ENCODE peak calls at places on chromosomes 12 and 14, in six cellular contexts. One of them, this sample, is unnamed.

GRCh38 chr12:94207467-94208432 is 59.4 kb downstream of the PLXNC1 start:
- DNase-seq in A549: no peak
- DNase-seq in ovary: no peak
- DNase-seq in suprapubic skin: no peak
- DNase-seq in upper lobe of left lung: peak; percentile 34
- DNase-seq in GM12878: peak; percentile 89
- DNase-seq in this sample: no peak

GRCh38 chr14:34971381-34971780 is 11.4 kb upstream of the SRP54 start:
- DNase-seq in ovary: no peak
- DNase-seq in A549: no peak
- DNase-seq in GM12878: no peak
- DNase-seq in suprapubic skin: no peak
- DNase-seq in upper lobe of left lung: no peak
- DNase-seq in this sample: no peak

GRCh38 chr12:62873116-62873825 is 61.7 kb downstream of the PPM1H start:
- DNase-seq in ovary: no peak
- DNase-seq in upper lobe of left lung: no peak
- DNase-seq in suprapubic skin: no peak
- DNase-seq in A549: no peak
- DNase-seq in GM12878: no peak
- DNase-seq in this sample: no peak

GRCh38 chr12:117718559-117718958 is 250.2 kb downstream of the KSR2 start:
- DNase-seq in A549: no peak
- DNase-seq in suprapubic skin: no peak
- DNase-seq in ovary: no peak
- DNase-seq in upper lobe of left lung: no peak
- DNase-seq in GM12878: no peak
- DNase-seq in this sample: no peak

GRCh38 chr12:15636060-15636890 is 152.9 kb downstream of the EPS8 start:
- DNase-seq in GM12878: no peak
- DNase-seq in suprapubic skin: no peak
- DNase-seq in upper lobe of left lung: no peak
- DNase-seq in ovary: no peak
- DNase-seq in A549: no peak
- DNase-seq in this sample: no peak

GRCh38 chr14:54894995-54895394 is 7.6 kb downstream of the GCH1 start:
- DNase-seq in ovary: no peak
- DNase-seq in GM12878: no peak
- DNase-seq in upper lobe of left lung: no peak
- DNase-seq in suprapubic skin: no peak
- DNase-seq in A549: no peak
- DNase-seq in this sample: no peak

GRCh38 chr14:39491134-39491541 is 58.9 kb upstream of the FBXO33 start:
- DNase-seq in ovary: no peak
- DNase-seq in upper lobe of left lung: no peak
- DNase-seq in suprapubic skin: no peak
- DNase-seq in A549: peak; percentile 35
- DNase-seq in GM12878: no peak
- DNase-seq in this sample: no peak

GRCh38 chr14:20508367-20508766 is 3.0 kb downstream of the RNASE10 start:
- DNase-seq in A549: no peak
- DNase-seq in ovary: no peak
- DNase-seq in GM12878: no peak
- DNase-seq in upper lobe of left lung: no peak
- DNase-seq in suprapubic skin: no peak
- DNase-seq in this sample: no peak

GRCh38 chr12:67449591-67450052 is 180.5 kb downstream of the CAND1 start:
- DNase-seq in ovary: no peak
- DNase-seq in upper lobe of left lung: no peak
- DNase-seq in GM12878: peak; percentile 82
- DNase-seq in A549: no peak
- DNase-seq in suprapubic skin: no peak
- DNase-seq in this sample: no peak

GRCh38 chr12:128810182-128811127 is 13.3 kb downstream of the SLC15A4 start:
- DNase-seq in A549: no peak
- DNase-seq in GM12878: peak; percentile 92
- DNase-seq in ovary: no peak
- DNase-seq in upper lobe of left lung: no peak
- DNase-seq in suprapubic skin: peak; percentile 82
- DNase-seq in this sample: no peak

GRCh38 chr12:5898874-5899273 is 46.2 kb downstream of the ANO2 start:
- DNase-seq in upper lobe of left lung: no peak
- DNase-seq in GM12878: no peak
- DNase-seq in suprapubic skin: no peak
- DNase-seq in ovary: no peak
- DNase-seq in A549: peak; percentile 33
- DNase-seq in this sample: no peak

GRCh38 chr12:77833329-77833728 is 2.6 kb downstream of the NAV3 start:
- DNase-seq in GM12878: no peak
- DNase-seq in suprapubic skin: no peak
- DNase-seq in ovary: no peak
- DNase-seq in A549: no peak
- DNase-seq in upper lobe of left lung: no peak
- DNase-seq in this sample: no peak

GRCh38 chr12:54420766-54421144 is 1.7 kb upstream of the ITGA5 start:
- DNase-seq in suprapubic skin: no peak
- DNase-seq in ovary: no peak
- DNase-seq in upper lobe of left lung: no peak
- DNase-seq in A549: no peak
- DNase-seq in GM12878: no peak
- DNase-seq in this sample: peak; percentile 61

GRCh38 chr14:73264896-73265720 is 27.8 kb downstream of the PAPLN start:
- DNase-seq in ovary: no peak
- DNase-seq in A549: no peak
- DNase-seq in upper lobe of left lung: no peak
- DNase-seq in suprapubic skin: peak; percentile 74
- DNase-seq in GM12878: no peak
- DNase-seq in this sample: no peak

GRCh38 chr14:58152569-58152857 is 500 bp upstream of the ARMH4 start:
- DNase-seq in A549: no peak
- DNase-seq in upper lobe of left lung: no peak
- DNase-seq in ovary: no peak
- DNase-seq in GM12878: no peak
- DNase-seq in suprapubic skin: no peak
- DNase-seq in this sample: no peak

GRCh38 chr12:79262938-79263337 is 398.4 kb downstream of the SYT1 start:
- DNase-seq in upper lobe of left lung: no peak
- DNase-seq in suprapubic skin: no peak
- DNase-seq in A549: no peak
- DNase-seq in GM12878: no peak
- DNase-seq in ovary: no peak
- DNase-seq in this sample: no peak

GRCh38 chr12:91327889-91328288 is 145.3 kb upstream of the DCN start:
- DNase-seq in suprapubic skin: no peak
- DNase-seq in upper lobe of left lung: no peak
- DNase-seq in A549: no peak
- DNase-seq in GM12878: no peak
- DNase-seq in ovary: no peak
- DNase-seq in this sample: no peak

GRCh38 chr12:132196873-132197390 is 52.7 kb downstream of the NOC4L start:
- DNase-seq in upper lobe of left lung: no peak
- DNase-seq in suprapubic skin: no peak
- DNase-seq in A549: no peak
- DNase-seq in ovary: no peak
- DNase-seq in GM12878: no peak
- DNase-seq in this sample: no peak

DNA sequence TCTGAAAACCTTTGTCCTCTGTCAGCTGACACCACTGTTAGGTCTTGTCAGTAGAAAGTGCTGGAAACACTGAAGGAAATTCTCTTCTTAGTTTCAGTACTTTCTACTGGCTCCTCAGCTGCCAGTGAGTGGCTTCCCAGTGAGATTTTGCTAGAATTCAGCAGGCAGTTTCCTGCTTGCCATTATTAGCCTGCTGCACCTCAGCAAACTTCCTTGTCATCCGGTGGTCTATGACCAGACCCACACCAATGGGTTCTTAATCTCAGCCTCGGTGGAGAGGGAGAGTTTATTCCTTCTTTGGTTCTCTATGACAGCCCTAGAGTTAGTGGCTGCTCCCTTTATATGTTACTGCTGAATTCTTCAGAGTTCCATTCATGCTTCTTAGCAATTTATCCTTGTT is 476.1 kb downstream of the FSCB start:
- DNase-seq in GM12878: no peak
- DNase-seq in suprapubic skin: no peak
- DNase-seq in ovary: no peak
- DNase-seq in A549: no peak
- DNase-seq in upper lobe of left lung: no peak
- DNase-seq in this sample: no peak
- H3K4me1 ChIP-seq in GM12878: no peaks in the 10 kb centered on the region
- H3K4me1 ChIP-seq in suprapubic skin: no peaks in the 10 kb centered on the region
- H3K4me1 ChIP-seq in ovary: no peaks in the 10 kb centered on the region
- H3K4me1 ChIP-seq in A549: no peaks in the 10 kb centered on the region
- H3K4me1 ChIP-seq in upper lobe of left lung: no peaks in the 10 kb centered on the region
- H3K4me1 ChIP-seq in this sample: no peaks in the 10 kb centered on the region

DNA sequence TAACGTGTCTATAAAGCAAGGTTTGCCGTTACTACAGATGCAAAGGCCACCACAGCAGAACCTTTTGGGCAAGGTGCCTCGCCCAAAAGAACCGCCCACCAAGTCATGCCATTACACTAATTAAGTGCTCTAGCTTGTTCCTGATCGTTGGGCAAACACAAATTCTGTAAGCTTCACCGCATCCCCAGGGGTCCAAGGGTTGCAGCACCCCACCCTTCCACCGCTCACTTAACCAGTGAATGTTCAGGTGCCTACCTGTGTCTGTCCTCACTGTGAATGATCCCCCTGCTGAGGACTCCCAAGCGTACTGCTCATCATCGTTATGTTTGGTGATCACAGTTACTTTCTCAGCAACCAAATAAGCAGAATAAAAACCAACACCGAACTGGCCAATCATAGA is 1.3 kb downstream of the HSP90AA1 start:
- DNase-seq in upper lobe of left lung: no peak
- DNase-seq in suprapubic skin: no peak
- DNase-seq in GM12878: no peak
- DNase-seq in ovary: no peak
- DNase-seq in A549: no peak
- DNase-seq in this sample: no peak
- TF ChIP-seq POLR2A in upper lobe of left lung: no peak
- TF ChIP-seq POLR2A in suprapubic skin: no peak
- TF ChIP-seq POLR2A in GM12878: peak; percentile 74
- TF ChIP-seq POLR2A in ovary: no peak
- TF ChIP-seq POLR2A in A549: no peak
- TF ChIP-seq POLR2A in this sample: no peak

DNA sequence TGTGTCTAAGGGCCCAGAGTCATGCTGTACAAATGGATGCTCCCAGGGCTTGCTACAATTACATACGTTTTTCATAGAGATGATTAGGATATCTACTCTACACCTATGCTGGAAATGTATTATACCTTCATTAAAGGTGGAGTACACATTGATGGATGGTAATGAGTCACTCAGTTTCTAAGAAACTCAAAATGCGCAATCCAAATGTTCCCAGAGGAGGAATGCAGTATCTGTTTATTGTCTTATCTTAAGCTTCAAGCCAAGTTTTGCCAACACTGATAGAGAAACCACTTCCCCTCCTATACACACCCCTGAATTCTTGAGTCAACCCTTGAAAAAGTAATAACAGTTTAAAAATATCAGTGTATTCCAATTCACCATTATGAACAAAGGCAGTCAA is 266.6 kb upstream of the FAR2 start:
- DNase-seq in ovary: no peak
- DNase-seq in A549: no peak
- DNase-seq in upper lobe of left lung: no peak
- DNase-seq in suprapubic skin: no peak
- DNase-seq in GM12878: no peak
- DNase-seq in this sample: no peak
- TF ChIP-seq EP300 in ovary: no peak
- TF ChIP-seq EP300 in A549: no peak
- TF ChIP-seq EP300 in upper lobe of left lung: no peak
- TF ChIP-seq EP300 in suprapubic skin: no peak
- TF ChIP-seq EP300 in GM12878: no peak
- TF ChIP-seq EP300 in this sample: no peak

DNA sequence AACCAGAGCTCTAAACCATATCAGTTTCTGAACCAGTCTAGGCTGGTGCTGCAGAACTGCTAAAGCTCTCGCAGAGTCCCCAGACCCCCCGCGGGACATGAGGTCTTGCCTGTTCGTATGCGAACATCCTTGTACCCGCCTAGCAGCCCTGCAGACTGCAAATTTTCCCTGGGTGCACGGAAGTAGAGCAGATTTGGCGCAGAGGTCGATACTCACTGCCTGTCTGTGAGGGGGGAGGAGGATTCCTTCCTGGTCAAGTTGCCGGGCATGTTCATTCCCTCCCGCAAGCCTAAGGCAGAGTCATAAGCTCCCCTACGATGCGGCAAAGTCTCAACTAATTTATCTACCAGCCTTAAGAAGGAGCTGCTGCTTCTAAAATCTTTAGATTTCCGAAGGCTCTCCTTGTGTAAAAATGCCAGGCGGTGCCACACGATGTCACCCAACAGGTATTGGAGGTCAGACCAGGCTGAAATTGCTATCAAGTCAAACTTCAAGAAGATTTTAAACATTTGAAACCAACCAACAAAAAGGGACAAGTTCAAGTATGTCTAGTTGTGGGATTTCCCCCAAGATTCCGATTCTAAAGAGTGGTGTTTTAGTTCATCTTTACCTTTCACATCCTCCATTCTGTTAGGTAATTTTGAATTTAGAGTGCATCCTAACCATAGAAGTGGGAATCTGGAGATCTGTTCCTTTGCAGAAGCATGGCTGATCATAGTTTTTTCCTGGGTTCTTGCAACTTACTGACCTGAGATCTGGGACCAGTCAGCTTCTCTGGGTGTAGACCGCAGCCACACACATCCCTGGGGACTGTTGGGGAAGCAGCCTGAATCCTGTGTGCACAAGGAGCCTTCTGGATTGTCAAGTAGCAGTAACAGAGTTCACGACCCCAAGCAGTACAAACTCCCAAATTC is 1.6 kb upstream of the PAX9 start:
- DNase-seq in ovary: no peak
- DNase-seq in suprapubic skin: no peak
- DNase-seq in A549: no peak
- DNase-seq in GM12878: no peak
- DNase-seq in upper lobe of left lung: no peak
- DNase-seq in this sample: no peak
- H3K4me1 ChIP-seq in ovary: peaks cover 15% of the 10 kb centered on the region
- H3K4me1 ChIP-seq in suprapubic skin: peaks cover 58% of the 10 kb centered on the region
- H3K4me1 ChIP-seq in A549: peaks cover 10% of the 10 kb centered on the region
- H3K4me1 ChIP-seq in GM12878: no peaks in the 10 kb centered on the region
- H3K4me1 ChIP-seq in upper lobe of left lung: peaks cover 64% of the 10 kb centered on the region
- H3K4me1 ChIP-seq in this sample: peaks cover 43% of the 10 kb centered on the region

GRCh38 chr12:98403936-98404335 is 111.5 kb upstream of the TMPO start:
- DNase-seq in suprapubic skin: no peak
- DNase-seq in A549: no peak
- DNase-seq in GM12878: no peak
- DNase-seq in upper lobe of left lung: no peak
- DNase-seq in ovary: no peak
- DNase-seq in this sample: no peak

GRCh38 chr12:98402081-98402480 is 113.3 kb upstream of the TMPO start:
- DNase-seq in upper lobe of left lung: no peak
- DNase-seq in GM12878: no peak
- DNase-seq in A549: peak; percentile 88
- DNase-seq in suprapubic skin: no peak
- DNase-seq in ovary: no peak
- DNase-seq in this sample: no peak

GRCh38 chr12:98401427-98401826 is 114.0 kb upstream of the TMPO start:
- DNase-seq in suprapubic skin: no peak
- DNase-seq in A549: no peak
- DNase-seq in ovary: no peak
- DNase-seq in upper lobe of left lung: no peak
- DNase-seq in GM12878: peak; percentile 55
- DNase-seq in this sample: no peak

GRCh38 chr12:98403385-98403784 is 112.0 kb upstream of the TMPO start:
- DNase-seq in A549: no peak
- DNase-seq in GM12878: no peak
- DNase-seq in upper lobe of left lung: no peak
- DNase-seq in ovary: no peak
- DNase-seq in suprapubic skin: no peak
- DNase-seq in this sample: no peak

GRCh38 chr12:98402671-98403070 is 112.7 kb upstream of the TMPO start:
- DNase-seq in suprapubic skin: no peak
- DNase-seq in GM12878: no peak
- DNase-seq in upper lobe of left lung: no peak
- DNase-seq in A549: no peak
- DNase-seq in ovary: no peak
- DNase-seq in this sample: no peak
- TF ChIP-seq POLR2A in suprapubic skin: no peak
- TF ChIP-seq POLR2A in GM12878: no peak
- TF ChIP-seq POLR2A in upper lobe of left lung: no peak
- TF ChIP-seq POLR2A in A549: no peak
- TF ChIP-seq POLR2A in ovary: no peak
- TF ChIP-seq POLR2A in this sample: no peak